ENCODE peak calls at places on chromosomes 7 and 10, in seven cellular contexts. One of them, this sample, is unnamed.

GRCh38 chr7:51587600-51587999 is 271.0 kb upstream of the COBL start:
- DNase-seq in GM23338: peak
- DNase-seq in heart left ventricle: no peak
- DNase-seq in epithelial cell of esophagus: no peak
- DNase-seq in IMR-90: no peak
- DNase-seq in suprapubic skin: no peak
- DNase-seq in endodermal cell: peak
- DNase-seq in this sample: no peak

GRCh38 chr7:130490287-130490686 is 1.6 kb upstream of the MEST start:
- DNase-seq in epithelial cell of esophagus: no peak
- DNase-seq in IMR-90: no peak
- DNase-seq in suprapubic skin: no peak
- DNase-seq in endodermal cell: peak
- DNase-seq in GM23338: peak
- DNase-seq in heart left ventricle: no peak
- DNase-seq in this sample: no peak

GRCh38 chr10:97907830-97908229 is 58.2 kb downstream of the GOLGA7B start:
- DNase-seq in heart left ventricle: no peak
- DNase-seq in endodermal cell: no peak
- DNase-seq in suprapubic skin: no peak
- DNase-seq in IMR-90: no peak
- DNase-seq in epithelial cell of esophagus: no peak
- DNase-seq in GM23338: no peak
- DNase-seq in this sample: no peak

GRCh38 chr7:9083837-9084236 is 650.4 kb downstream of the NXPH1 start:
- DNase-seq in heart left ventricle: no peak
- DNase-seq in suprapubic skin: no peak
- DNase-seq in epithelial cell of esophagus: no peak
- DNase-seq in IMR-90: no peak
- DNase-seq in endodermal cell: no peak
- DNase-seq in GM23338: no peak
- DNase-seq in this sample: no peak

GRCh38 chr7:22666732-22667131 is 60.3 kb upstream of the IL6 start:
- DNase-seq in epithelial cell of esophagus: peak
- DNase-seq in IMR-90: peak
- DNase-seq in endodermal cell: no peak
- DNase-seq in heart left ventricle: no peak
- DNase-seq in suprapubic skin: no peak
- DNase-seq in GM23338: no peak
- DNase-seq in this sample: peak

GRCh38 chr10:6346621-6347020 is 143.9 kb downstream of the PFKFB3 start:
- DNase-seq in epithelial cell of esophagus: no peak
- DNase-seq in IMR-90: no peak
- DNase-seq in heart left ventricle: no peak
- DNase-seq in endodermal cell: no peak
- DNase-seq in suprapubic skin: no peak
- DNase-seq in GM23338: no peak
- DNase-seq in this sample: no peak

GRCh38 chr7:233456-234035 is 41.2 kb downstream of the FAM20C start:
- DNase-seq in heart left ventricle: peak
- DNase-seq in GM23338: no peak
- DNase-seq in IMR-90: peak
- DNase-seq in epithelial cell of esophagus: no peak
- DNase-seq in endodermal cell: no peak
- DNase-seq in suprapubic skin: no peak
- DNase-seq in this sample: no peak

GRCh38 chr7:20539201-20539600 is 76.3 kb upstream of the ABCB5 start:
- DNase-seq in epithelial cell of esophagus: peak
- DNase-seq in IMR-90: no peak
- DNase-seq in endodermal cell: no peak
- DNase-seq in suprapubic skin: no peak
- DNase-seq in GM23338: peak
- DNase-seq in heart left ventricle: no peak
- DNase-seq in this sample: no peak

GRCh38 chr7:12637819-12638592 is 49.4 kb upstream of the ARL4A start:
- DNase-seq in suprapubic skin: no peak
- DNase-seq in GM23338: no peak
- DNase-seq in endodermal cell: no peak
- DNase-seq in epithelial cell of esophagus: no peak
- DNase-seq in heart left ventricle: no peak
- DNase-seq in IMR-90: peak
- DNase-seq in this sample: no peak

GRCh38 chr7:95686109-95686508 is 86.2 kb upstream of the DYNC1I1 start:
- DNase-seq in suprapubic skin: no peak
- DNase-seq in endodermal cell: peak
- DNase-seq in epithelial cell of esophagus: peak
- DNase-seq in heart left ventricle: peak
- DNase-seq in GM23338: peak
- DNase-seq in IMR-90: peak
- DNase-seq in this sample: peak
- TF ChIP-seq CTCF in suprapubic skin: peak
- TF ChIP-seq CTCF in endodermal cell: peak
- TF ChIP-seq CTCF in epithelial cell of esophagus: peak
- TF ChIP-seq CTCF in heart left ventricle: peak
- TF ChIP-seq CTCF in GM23338: peak
- TF ChIP-seq CTCF in IMR-90: peak
- TF ChIP-seq CTCF in this sample: peak

GRCh38 chr7:101321491-101322401 is at the start of gene IFT22:
- DNase-seq in suprapubic skin: peak
- DNase-seq in epithelial cell of esophagus: peak
- DNase-seq in endodermal cell: peak
- DNase-seq in heart left ventricle: peak
- DNase-seq in GM23338: peak
- DNase-seq in IMR-90: peak
- DNase-seq in this sample: peak
- TF ChIP-seq CTCF in suprapubic skin: no peak
- TF ChIP-seq CTCF in epithelial cell of esophagus: peak
- TF ChIP-seq CTCF in endodermal cell: peak
- TF ChIP-seq CTCF in heart left ventricle: no peak
- TF ChIP-seq CTCF in GM23338: peak
- TF ChIP-seq CTCF in IMR-90: peak
- TF ChIP-seq CTCF in this sample: peak

DNA sequence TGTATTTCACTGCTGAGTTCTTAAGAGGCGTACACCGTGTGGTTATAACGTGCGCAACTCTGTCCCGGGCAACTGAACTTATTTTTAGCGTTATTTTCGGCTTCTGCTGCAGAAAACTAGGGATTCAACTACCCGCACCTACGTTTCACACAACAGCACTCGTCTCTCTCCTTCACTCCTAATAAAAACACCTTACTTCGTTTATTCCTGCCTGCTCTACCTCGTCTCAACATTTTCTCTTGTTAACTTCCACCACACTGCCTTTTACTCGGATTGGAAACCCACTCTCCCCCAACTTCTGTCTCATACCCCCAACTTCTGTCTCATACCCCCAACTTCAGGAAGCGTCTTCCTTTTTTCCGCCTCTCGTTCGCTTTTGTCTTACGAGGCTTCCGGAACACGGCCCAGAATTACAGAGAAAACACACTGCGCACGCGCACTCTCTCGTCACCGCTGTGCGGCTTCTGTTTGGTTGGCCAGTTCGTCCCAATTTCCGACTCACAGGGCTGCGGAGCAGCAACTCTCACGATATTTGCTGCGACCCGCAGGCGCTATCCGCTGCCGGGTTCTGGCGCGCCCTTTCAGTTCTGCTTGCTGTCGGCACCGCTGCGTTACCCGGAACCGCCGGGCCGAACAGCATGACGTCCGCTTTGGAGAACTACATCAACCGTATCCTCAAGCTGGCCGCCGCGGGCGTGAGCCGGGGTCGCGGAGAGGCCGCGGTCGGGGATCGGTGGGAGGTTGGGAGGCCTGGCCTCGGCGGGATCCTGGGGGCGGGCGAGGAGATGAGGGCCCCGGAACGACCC is at the start of gene LSM8:
- DNase-seq in endodermal cell: peak
- DNase-seq in heart left ventricle: peak
- DNase-seq in GM23338: peak
- DNase-seq in epithelial cell of esophagus: peak
- DNase-seq in suprapubic skin: peak
- DNase-seq in IMR-90: peak
- DNase-seq in this sample: peak
- TF ChIP-seq CTCF in endodermal cell: no peak
- TF ChIP-seq CTCF in heart left ventricle: no peak
- TF ChIP-seq CTCF in GM23338: no peak
- TF ChIP-seq CTCF in epithelial cell of esophagus: no peak
- TF ChIP-seq CTCF in suprapubic skin: no peak
- TF ChIP-seq CTCF in IMR-90: no peak
- TF ChIP-seq CTCF in this sample: no peak

DNA sequence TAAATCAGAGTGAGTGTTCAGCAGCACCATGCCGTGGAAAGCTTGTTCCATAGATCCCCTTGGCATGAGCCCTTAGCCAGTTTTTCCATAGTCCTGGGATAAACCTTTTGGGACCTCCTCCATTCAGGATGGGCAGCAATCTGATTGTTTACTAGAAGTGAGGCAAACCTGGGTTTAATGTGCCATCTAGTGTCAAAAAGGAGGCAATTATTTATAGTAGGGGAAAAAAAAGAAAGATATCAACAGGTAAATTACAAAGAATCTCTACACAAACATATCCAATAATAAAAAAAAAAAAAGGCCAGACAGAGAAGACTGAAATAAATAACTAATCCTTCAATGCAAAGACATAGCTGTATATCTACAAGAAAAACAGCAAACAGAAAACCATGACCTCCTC is 229.0 kb upstream of the STK17A start:
- DNase-seq in heart left ventricle: no peak
- DNase-seq in GM23338: peak
- DNase-seq in IMR-90: no peak
- DNase-seq in epithelial cell of esophagus: no peak
- DNase-seq in suprapubic skin: no peak
- DNase-seq in endodermal cell: no peak
- DNase-seq in this sample: no peak
- TF ChIP-seq CTCF in heart left ventricle: no peak
- TF ChIP-seq CTCF in GM23338: peak
- TF ChIP-seq CTCF in IMR-90: no peak
- TF ChIP-seq CTCF in epithelial cell of esophagus: peak
- TF ChIP-seq CTCF in suprapubic skin: no peak
- TF ChIP-seq CTCF in endodermal cell: peak
- TF ChIP-seq CTCF in this sample: peak

DNA sequence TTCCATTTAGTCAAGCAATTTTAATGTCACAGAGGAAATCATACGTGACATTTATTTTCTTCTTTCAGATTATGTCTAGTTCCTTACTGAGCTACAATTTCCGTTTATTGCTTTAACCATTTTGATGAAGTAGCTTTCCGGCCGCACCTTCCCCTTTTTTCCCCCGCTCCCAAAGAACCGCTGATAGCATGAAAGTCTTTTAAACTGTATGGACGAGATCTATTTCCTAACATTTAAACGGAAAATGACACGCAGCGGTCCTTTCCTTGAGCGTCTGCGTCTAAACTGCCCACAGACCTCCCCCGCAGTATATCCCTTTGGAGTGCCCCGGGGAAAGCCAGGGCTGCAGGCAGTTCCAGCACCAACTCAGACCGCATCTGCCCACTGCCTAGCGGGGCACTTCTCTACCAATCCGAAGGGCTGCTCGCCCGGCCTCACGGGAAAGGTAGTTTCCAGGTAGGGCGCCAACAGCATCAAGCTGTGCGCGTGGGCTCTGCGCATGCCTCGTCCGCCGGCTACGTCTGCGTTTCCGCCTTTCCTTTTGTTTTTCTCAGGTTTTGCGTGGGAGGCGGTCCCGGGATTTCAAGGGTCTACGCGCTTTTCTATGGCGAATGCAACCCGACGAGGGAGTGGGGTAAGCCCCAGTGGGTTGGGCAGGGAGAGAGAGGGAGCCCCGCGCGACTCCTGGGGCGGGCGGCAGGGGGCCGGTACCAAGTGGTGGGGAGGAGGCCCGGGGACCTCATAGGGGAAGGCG is at the start of gene ZNF33A:
- DNase-seq in IMR-90: peak
- DNase-seq in epithelial cell of esophagus: peak
- DNase-seq in endodermal cell: peak
- DNase-seq in suprapubic skin: peak
- DNase-seq in GM23338: peak
- DNase-seq in heart left ventricle: peak
- DNase-seq in this sample: peak
- TF ChIP-seq CTCF in IMR-90: no peak
- TF ChIP-seq CTCF in epithelial cell of esophagus: no peak
- TF ChIP-seq CTCF in endodermal cell: no peak
- TF ChIP-seq CTCF in suprapubic skin: no peak
- TF ChIP-seq CTCF in GM23338: no peak
- TF ChIP-seq CTCF in heart left ventricle: no peak
- TF ChIP-seq CTCF in this sample: no peak

DNA sequence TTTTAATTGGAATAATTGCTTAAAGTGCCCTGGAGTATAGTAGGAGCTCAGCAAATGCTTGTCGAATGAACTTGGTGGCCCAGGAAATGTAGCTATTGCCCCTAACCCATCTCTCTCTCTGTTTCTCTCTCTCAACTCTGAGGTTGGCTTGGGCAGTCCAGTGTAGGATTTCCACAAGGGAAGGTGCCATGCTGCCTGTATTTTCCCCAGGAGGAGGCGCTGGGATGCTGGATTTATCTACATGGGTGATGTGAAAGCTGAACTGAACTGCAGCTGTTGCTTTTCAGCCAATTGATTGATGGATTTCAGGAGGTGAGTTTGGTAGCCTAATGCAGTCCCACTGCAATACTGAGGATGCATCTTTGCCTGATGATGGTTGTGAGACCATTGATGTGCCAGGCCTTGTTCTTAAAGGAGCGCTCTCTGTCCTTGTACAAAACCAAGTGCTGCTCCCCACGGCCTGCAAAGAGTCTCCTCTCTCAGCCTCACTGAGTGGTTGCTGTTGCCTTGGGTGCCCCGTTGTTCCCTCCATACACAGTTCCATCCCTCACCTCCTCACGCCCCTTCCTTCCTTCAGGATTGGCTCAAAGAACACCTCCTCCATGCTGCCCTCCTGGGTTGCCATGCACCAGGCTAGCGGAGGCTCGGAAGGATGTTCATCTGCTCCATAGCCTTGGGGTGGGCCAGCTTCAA is 200.6 kb downstream of the GLRX3 start:
- DNase-seq in suprapubic skin: no peak
- DNase-seq in GM23338: no peak
- DNase-seq in endodermal cell: peak
- DNase-seq in heart left ventricle: no peak
- DNase-seq in epithelial cell of esophagus: no peak
- DNase-seq in IMR-90: no peak
- DNase-seq in this sample: no peak
- TF ChIP-seq CTCF in suprapubic skin: no peak
- TF ChIP-seq CTCF in GM23338: no peak
- TF ChIP-seq CTCF in endodermal cell: peak
- TF ChIP-seq CTCF in heart left ventricle: no peak
- TF ChIP-seq CTCF in epithelial cell of esophagus: no peak
- TF ChIP-seq CTCF in IMR-90: no peak
- TF ChIP-seq CTCF in this sample: no peak